ENCODE peak calls at places on chromosomes 13 and 19, in four cellular contexts. E is spleen, U is thyroid gland, A is ovary. V is an unnamed sample. For H3K36me3, the result is how much of the 10 kb centered on the place peaks cover.

GRCh38 chr19:17220207-17220758 is 5.1 kb downstream of the USE1 start:
- DNase-seq in E (no peak), U (no peak), A (peak), V (peak)

GRCh38 chr19:547117-547516 is 3.3 kb downstream of the GZMM start:
- DNase-seq in E (no peak), U (no peak), A (no peak), V (no peak)

GRCh38 chr19:16590876-16591802 is 18.9 kb upstream of the SLC35E1 start:
- DNase-seq in E (no peak), U (no peak), A (no peak), V (no peak)

GRCh38 chr19:48674921-48675824 is 2.4 kb upstream of the NTN5 start:
- DNase-seq in E (peak), U (peak), A (peak), V (peak)

GRCh38 chr19:42292042-42292960 is 9.6 kb upstream of the PRR19 start:
- DNase-seq in E (no peak), U (no peak), A (no peak), V (no peak)

GRCh38 chr19:54309811-54310210 is 3.2 kb downstream of the LILRA5 start:
- DNase-seq in E (no peak), U (no peak), A (no peak), V (no peak)

GRCh38 chr19:51002542-51003311 is 1.3 kb upstream of the KLK8 start:
- DNase-seq in E (peak), U (no peak), A (no peak), V (no peak)

GRCh38 chr13:30022796-30023195 is 172.4 kb upstream of the UBL3 start:
- DNase-seq in E (no peak), U (no peak), A (no peak), V (no peak)

GRCh38 chr19:8262431-8262830 is 45.7 kb downstream of the CD320 start:
- DNase-seq in E (peak), U (no peak), A (peak), V (peak)

GRCh38 chr19:57271280-57271679 is 9.0 kb upstream of the ZNF460 start:
- DNase-seq in E (no peak), U (no peak), A (no peak), V (no peak)

GRCh38 chr13:113431171-113431570 is 22.1 kb downstream of the ADPRHL1 start:
- DNase-seq in E (no peak), U (peak), A (no peak), V (no peak)

GRCh38 chr19:47225746-47226425 is 5.1 kb downstream of the BBC3 start:
- DNase-seq in E (peak), U (peak), A (peak), V (peak)

GRCh38 chr13:60696602-60697001 is 299.6 kb downstream of the TDRD3 start:
- DNase-seq in E (no peak), U (no peak), A (no peak), V (no peak)

GRCh38 chr19:14112809-14113385 is 4.7 kb downstream of the PRKACA start:
- DNase-seq in E (peak), U (no peak), A (peak), V (peak)

GRCh38 chr19:7874080-7874856 is at the start of gene PRR36:
- DNase-seq in E (no peak), U (peak), A (no peak), V (peak)

GRCh38 chr13:43546260-43546659 is 240.5 kb downstream of the ENOX1 start:
- DNase-seq in E (no peak), U (peak), A (peak), V (no peak)

GRCh38 chr13:21075303-21076264 is 14.2 kb upstream of the LATS2 start:
- DNase-seq in E (peak), U (peak), A (peak), V (no peak)

GRCh38 chr19:10299545-10300458 is 9.8 kb downstream of the ZGLP1 start:
- DNase-seq in E (no peak), U (no peak), A (no peak), V (no peak)

GRCh38 chr19:40055049-40055448 is 982 bp downstream of the ZNF780B start:
- DNase-seq in E (no peak), U (no peak), A (no peak), V (no peak)

GRCh38 chr13:112744306-112745021 is 54.6 kb downstream of the ATP11A start:
- DNase-seq in E (peak), U (peak), A (no peak), V (no peak)

GRCh38 chr19:53897459-53897858 is 11.6 kb upstream of the CACNG7 start:
- DNase-seq in E (no peak), U (no peak), A (no peak), V (no peak)

GRCh38 chr13:93758575-93758974 is 532.0 kb downstream of the GPC6 start:
- DNase-seq in E (no peak), U (no peak), A (no peak), V (no peak)

GRCh38 chr13:55219538-55219937 is 1921.2 kb upstream of the PRR20A start:
- DNase-seq in E (no peak), U (no peak), A (no peak), V (no peak)

GRCh38 chr13:35127466-35127865 is 185.4 kb downstream of the NBEA start:
- DNase-seq in E (no peak), U (no peak), A (no peak), V (no peak)

GRCh38 chr13:46160474-46161066 is 21.4 kb downstream of the LCP1 start:
- DNase-seq in E (no peak), U (no peak), A (no peak), V (no peak)

GRCh38 chr19:34474233-34474989 is 7.1 kb upstream of the WTIP start:
- DNase-seq in E (no peak), U (no peak), A (no peak), V (no peak)

GRCh38 chr19:55086730-55087541 is 11.3 kb downstream of the EPS8L1 start:
- DNase-seq in E (peak), U (peak), A (peak), V (peak)

GRCh38 chr13:98509271-98510155 is 67.4 kb downstream of the STK24 start:
- DNase-seq in E (no peak), U (no peak), A (no peak), V (no peak)

GRCh38 chr13:24038405-24038804 is 122.1 kb upstream of the SPATA13 start:
- DNase-seq in E (no peak), U (no peak), A (no peak), V (no peak)

GRCh38 chr19:28607066-28607583 is 605.8 kb downstream of the UQCRFS1 start:
- DNase-seq in E (no peak), U (no peak), A (no peak), V (no peak)

GRCh38 chr19:46065486-46065885 is 24.7 kb upstream of the IGFL4 start:
- DNase-seq in E (no peak), U (no peak), A (no peak), V (peak)

GRCh38 chr19:23366437-23366836 is 28.8 kb downstream of the ZNF91 start:
- DNase-seq in E (no peak), U (no peak), A (no peak), V (no peak)
- H3K36me3 ChIP-seq in E (half or more), U (under half), A (under half), V (under half)

GRCh38 chr13:103033999-103034398 is 32.2 kb downstream of the SLC10A2 start:
- DNase-seq in E (no peak), U (no peak), A (no peak), V (no peak)

GRCh38 chr13:103031332-103031873 is 34.8 kb downstream of the SLC10A2 start:
- DNase-seq in E (no peak), U (no peak), A (no peak), V (no peak)

GRCh38 chr13:103030776-103031175 is 35.4 kb downstream of the SLC10A2 start:
- DNase-seq in E (no peak), U (no peak), A (no peak), V (no peak)

DNA sequence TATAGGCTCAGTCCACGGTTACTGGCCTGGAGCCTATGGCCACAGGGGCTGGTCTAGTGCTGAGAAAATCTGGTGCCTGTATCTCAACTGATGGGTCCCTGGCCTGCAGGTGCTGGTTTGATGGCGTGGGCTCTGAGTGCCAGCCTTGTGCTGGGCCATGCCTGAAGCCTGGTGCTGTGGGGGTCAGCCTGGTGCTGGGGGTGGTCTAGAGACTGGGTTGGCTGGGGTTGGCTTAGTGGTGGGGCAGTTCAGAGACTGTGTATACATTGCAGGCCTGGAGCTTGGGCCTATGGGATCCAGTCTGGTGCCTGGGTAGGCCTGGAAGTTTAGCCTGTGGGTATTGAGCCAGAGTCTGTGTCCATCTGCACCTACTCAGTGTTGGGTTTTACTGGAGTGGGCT is 36.4 kb downstream of the SLC10A2 start:
- DNase-seq in E (no peak), U (no peak), A (no peak), V (no peak)
- H3K4me3 ChIP-seq in E (no peak), U (no peak), A (no peak), V (no peak)

GRCh38 chr19:1631557-1632100 is 20.8 kb downstream of the TCF3 start:
- DNase-seq in E (no peak), U (no peak), A (no peak), V (no peak)
- H3K36me3 ChIP-seq in E (under half), U (under half), A (under half), V (under half)

GRCh38 chr19:6587093-6587820 is 3.7 kb downstream of the CD70 start:
- DNase-seq in E (no peak), U (no peak), A (no peak), V (no peak)
- H3K4me3 ChIP-seq in E (peak), U (no peak), A (no peak), V (no peak)

GRCh38 chr13:110128546-110128945 is 178.4 kb downstream of the COL4A1 start:
- DNase-seq in E (no peak), U (no peak), A (no peak), V (no peak)
- H3K36me3 ChIP-seq in E (under half), U (under half), A (under half), V (under half)

DNA sequence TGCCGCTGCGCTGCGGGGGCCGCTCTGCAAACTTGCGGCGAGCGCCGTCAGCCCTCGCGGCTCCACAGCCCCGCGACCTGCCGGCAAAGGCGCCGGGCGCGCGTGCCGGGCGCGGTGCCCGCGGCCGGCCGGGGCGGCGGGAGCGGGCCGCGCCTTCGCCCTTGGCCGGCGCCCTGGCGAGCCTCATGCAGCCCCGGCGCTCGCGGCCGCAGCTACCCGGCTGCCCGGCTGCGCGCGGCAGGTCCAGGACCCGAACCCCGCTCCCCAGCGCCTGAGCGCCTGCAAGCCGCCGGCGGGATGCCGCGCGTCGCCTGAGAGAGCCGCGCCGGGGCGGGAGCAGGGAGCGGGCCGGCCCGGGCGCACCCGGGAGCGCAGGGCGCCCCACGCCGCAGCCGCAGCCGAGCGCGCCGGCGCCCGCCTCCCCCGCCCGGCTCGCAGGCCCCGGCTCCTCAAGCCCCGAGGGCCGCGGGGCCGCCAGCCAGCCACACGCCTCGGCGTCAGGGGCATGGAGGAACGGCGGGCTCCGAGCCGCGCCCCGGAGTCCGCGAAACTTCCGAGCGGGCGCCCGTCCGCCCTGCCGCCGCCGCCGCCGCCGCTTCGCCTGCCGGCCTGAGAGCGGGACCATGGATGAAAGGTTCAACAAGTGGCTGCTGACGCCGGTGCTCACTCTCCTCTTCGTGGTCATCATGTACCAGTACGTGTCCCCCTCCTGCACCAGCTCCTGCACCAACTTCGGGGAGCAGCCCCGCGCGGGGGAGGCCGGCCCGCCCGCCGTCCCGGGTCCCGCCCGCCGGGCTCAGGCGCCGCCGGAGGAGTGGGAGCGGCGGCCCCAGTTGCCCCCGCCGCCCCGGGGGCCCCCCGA is 564 bp downstream of the HS6ST3 start:
- DNase-seq in E (no peak), U (peak), A (peak), V (peak)
- H3K4me3 ChIP-seq in E (peak), U (peak), A (peak), V (no peak)

GRCh38 chr13:99548448-99548847 is 47.2 kb downstream of the TM9SF2 start:
- DNase-seq in E (no peak), U (no peak), A (no peak), V (no peak)

GRCh38 chr13:99555149-99555548 is 53.9 kb downstream of the TM9SF2 start:
- DNase-seq in E (no peak), U (no peak), A (no peak), V (no peak)

GRCh38 chr13:99558570-99559180 is 57.4 kb downstream of the TM9SF2 start:
- DNase-seq in E (no peak), U (no peak), A (no peak), V (no peak)

GRCh38 chr13:99556867-99557443 is 55.7 kb downstream of the TM9SF2 start:
- DNase-seq in E (no peak), U (no peak), A (no peak), V (no peak)

DNA sequence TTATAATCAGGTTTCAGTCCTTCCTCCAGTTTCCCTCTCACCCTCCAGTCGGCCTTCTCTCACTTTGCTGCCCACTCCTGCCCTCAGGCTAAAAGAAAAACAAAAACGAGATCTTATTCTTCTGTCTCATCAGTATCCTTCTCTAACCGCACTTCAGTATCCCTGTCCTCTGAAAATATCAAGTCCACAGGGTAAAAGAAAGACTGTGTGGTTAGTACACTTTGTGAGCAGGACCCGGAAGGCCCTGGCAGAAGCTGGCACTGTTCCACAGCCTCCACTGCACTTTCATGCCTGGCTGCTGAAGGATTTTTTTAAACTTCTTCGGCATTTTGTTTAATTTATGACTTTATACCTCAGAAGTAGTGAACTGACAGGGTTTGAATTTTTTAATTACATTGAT is 51.8 kb downstream of the TM9SF2 start:
- DNase-seq in E (no peak), U (peak), A (no peak), V (no peak)
- H3K36me3 ChIP-seq in E (half or more), U (under half), A (under half), V (under half)

V was measured in adrenal gland.